ENCODE peak calls at places on chromosomes 16 and 17, in eight cellular contexts. R is uterus, C is stomach, D is ovary, K is suprapubic skin, X is testis, Q is IMR-90, N is heart left ventricle. U is an unnamed sample.

GRCh38 chr16:80007216-80007615 is 406.7 kb upstream of the MAF start:
- DNase-seq in X (no peak), N (no peak), R (no peak), D (no peak), Q (no peak), K (no peak), C (no peak), U (no peak)

GRCh38 chr17:32444301-32445074 is at the start of gene PSMD11:
- DNase-seq in D (peak), N (peak), C (peak), K (peak), Q (peak), X (peak), R (peak), U (peak)

GRCh38 chr16:71373073-71373472 is 14.6 kb downstream of the CALB2 start:
- DNase-seq in N (no peak), X (no peak), K (no peak), Q (peak), D (no peak), C (no peak), R (no peak), U (no peak)

GRCh38 chr17:61307905-61308886 is 91.4 kb upstream of the TBX2 start:
- DNase-seq in N (no peak), D (no peak), C (no peak), X (no peak), K (no peak), R (peak), Q (peak), U (no peak)

GRCh38 chr17:53150101-53150698 is 672.5 kb upstream of the KIF2B start:
- DNase-seq in X (no peak), K (no peak), R (no peak), D (no peak), N (no peak), Q (no peak), C (no peak), U (no peak)

GRCh38 chr16:47069841-47070584 is 73.7 kb downstream of the NETO2 start:
- DNase-seq in D (no peak), X (no peak), Q (no peak), N (no peak), K (no peak), R (no peak), C (no peak), U (no peak)

GRCh38 chr17:45896803-45897693 is 2.7 kb downstream of the MAPT start:
- DNase-seq in C (no peak), X (no peak), Q (no peak), R (no peak), N (no peak), D (no peak), K (no peak), U (no peak)

GRCh38 chr17:75334723-75335122 is 45.5 kb upstream of the SLC25A19 start:
- DNase-seq in N (no peak), Q (no peak), C (no peak), D (no peak), X (no peak), R (no peak), K (no peak), U (no peak)

GRCh38 chr17:2082003-2082862 is 27.3 kb downstream of the HIC1 start:
- DNase-seq in X (no peak), K (no peak), R (no peak), D (no peak), Q (peak), C (no peak), N (no peak), U (no peak)

GRCh38 chr17:48997827-48998556 is 807 bp downstream of the IGF2BP1 start:
- DNase-seq in C (no peak), R (no peak), N (no peak), D (no peak), Q (no peak), K (peak), X (no peak), U (no peak)

GRCh38 chr17:50481648-50482047 is 3.0 kb downstream of the RSAD1 start:
- DNase-seq in Q (no peak), D (no peak), R (no peak), C (no peak), X (no peak), N (no peak), K (no peak), U (no peak)

GRCh38 chr17:28366605-28367004 is 1.6 kb upstream of the SEBOX start:
- DNase-seq in R (no peak), X (no peak), D (no peak), C (no peak), K (no peak), N (no peak), Q (no peak), U (no peak)
- TF ChIP-seq CTCF in R (no peak), X (no peak), D (no peak), C (no peak), K (no peak), N (no peak), Q (no peak), U (no peak)

GRCh38 chr16:1407749-1408148 is 6.8 kb downstream of the UNKL start:
- DNase-seq in K (no peak), D (no peak), X (peak), C (no peak), Q (peak), R (no peak), N (peak), U (no peak)

GRCh38 chr16:1403036-1403435 is 11.5 kb downstream of the UNKL start:
- DNase-seq in R (no peak), D (no peak), X (no peak), Q (no peak), K (no peak), C (no peak), N (no peak), U (no peak)

GRCh38 chr16:1412847-1413246 is 1.7 kb downstream of the UNKL start:
- DNase-seq in N (no peak), C (no peak), X (no peak), K (no peak), R (no peak), D (no peak), Q (no peak), U (no peak)

GRCh38 chr16:1403733-1404132 is 10.8 kb downstream of the UNKL start:
- DNase-seq in C (no peak), N (no peak), Q (no peak), R (no peak), K (no peak), X (no peak), D (no peak), U (no peak)

GRCh38 chr16:1408171-1408837 is 6.2 kb downstream of the UNKL start:
- DNase-seq in K (peak), C (peak), D (peak), R (peak), Q (peak), N (peak), X (peak), U (peak)
- TF ChIP-seq POLR2A in K (no peak), C (no peak), D (no peak), R (no peak), Q (no peak), N (no peak), X (no peak), U (no peak)

DNA sequence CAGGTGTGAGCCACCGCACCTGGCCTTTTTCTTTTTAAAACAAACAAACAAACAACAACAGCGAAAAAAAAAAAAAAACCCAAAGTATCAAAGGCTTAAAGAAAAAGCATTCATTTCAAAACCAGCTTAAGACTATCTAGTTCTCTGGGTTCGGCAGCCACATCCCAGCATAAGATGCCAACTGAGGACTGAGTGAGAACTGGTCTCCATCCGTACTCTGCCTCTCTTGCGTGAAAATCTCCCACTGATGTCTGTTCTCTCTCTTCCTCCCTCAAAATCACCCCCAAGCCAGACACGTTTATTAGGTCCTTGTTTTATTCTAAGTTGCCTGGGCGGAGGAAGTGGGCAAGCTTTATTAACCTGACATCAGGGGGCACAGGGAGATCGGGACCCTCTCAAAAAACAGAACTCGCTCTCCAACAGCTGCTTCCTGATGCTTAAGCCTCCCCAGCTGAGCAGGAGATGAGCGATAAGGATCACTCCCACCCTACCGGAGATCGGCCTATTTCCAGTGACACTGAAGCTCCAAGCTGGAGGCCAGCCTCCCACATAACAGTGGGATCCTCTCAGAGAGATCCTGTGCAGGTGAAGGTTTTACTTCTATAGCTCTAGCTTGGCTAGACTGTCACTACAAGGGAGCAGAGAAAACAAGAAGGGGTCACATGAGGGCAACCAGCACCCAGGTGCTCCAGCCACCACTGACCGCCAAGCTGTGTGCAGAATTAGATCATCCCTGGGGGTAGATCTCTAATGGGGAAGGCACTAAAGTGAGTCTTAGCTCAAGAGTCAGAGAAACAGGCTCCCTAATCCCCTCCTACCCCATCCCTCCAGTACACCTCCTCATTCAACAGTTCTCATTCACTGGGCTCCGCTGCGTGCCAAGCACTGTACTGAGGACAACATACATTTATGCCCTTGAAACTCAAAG is 13.6 kb downstream of the CDC42EP4 start:
- DNase-seq in Q (no peak), C (no peak), N (no peak), X (no peak), R (no peak), K (no peak), D (no peak), U (no peak)
- H3K27ac ChIP-seq in Q (no peak), C (peak), N (peak), X (peak), R (peak), K (no peak), D (no peak), U (peak)

DNA sequence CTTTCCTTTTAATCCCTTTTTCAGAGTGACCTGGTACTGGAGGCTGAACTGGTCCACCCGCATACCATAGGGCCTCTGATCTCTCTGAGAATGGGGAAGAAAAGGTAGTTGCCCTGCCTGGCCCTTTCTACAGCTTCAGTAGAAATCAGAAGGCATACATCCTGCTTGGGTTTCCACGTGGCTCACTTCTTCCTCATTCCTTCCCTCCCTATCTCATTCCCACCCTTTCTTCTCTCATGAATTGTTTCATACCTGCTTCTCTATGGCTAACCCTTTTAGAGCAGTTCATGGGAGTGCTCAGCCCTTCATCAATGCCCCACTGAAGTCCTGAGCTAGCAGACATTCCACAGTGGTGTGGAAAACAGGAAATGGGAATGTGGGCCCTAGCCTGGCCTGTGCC is 28.9 kb downstream of the TRIM16 start:
- DNase-seq in Q (no peak), N (no peak), D (no peak), K (no peak), C (peak), R (no peak), X (no peak), U (no peak)
- TF ChIP-seq CTCF in Q (no peak), N (no peak), D (no peak), K (no peak), C (no peak), R (no peak), X (no peak), U (no peak)

U was measured in transverse colon.